ENCODE peak calls at places on chromosomes 11 and 22, in eight cellular contexts. D is transverse colon, L is A549, H is sigmoid colon, E is suprapubic skin, V is ovary, Y is upper lobe of left lung, X is K562. F is an unnamed sample.

GRCh38 chr11:111733009-111733408 is 33.2 kb downstream of the PPP2R1B start:
- DNase-seq in E (peak; percentile 89), V (peak; percentile 66), H (peak; percentile 84), X (no peak), D (no peak), Y (peak; percentile 34), L (no peak), F (no peak)

GRCh38 chr11:114319716-114320328 is 23.6 kb downstream of the NNMT start:
- DNase-seq in E (no peak), H (no peak), D (no peak), Y (peak; percentile 69), X (no peak), L (no peak), V (no peak), F (no peak)

GRCh38 chr11:106202935-106203620 is 125.6 kb downstream of the AASDHPPT start:
- DNase-seq in X (no peak), Y (no peak), V (no peak), L (no peak), H (no peak), E (no peak), D (no peak), F (no peak)

GRCh38 chr11:61098778-61099177 is 3.5 kb upstream of the CD5 start:
- DNase-seq in X (no peak), E (peak; percentile 38), Y (peak; percentile 3), D (no peak), V (no peak), L (no peak), H (no peak), F (no peak)

GRCh38 chr11:80958414-80958813 is 1517.6 kb upstream of the TENM4 start:
- DNase-seq in E (no peak), H (no peak), L (peak; percentile 4), V (no peak), Y (no peak), D (no peak), X (no peak), F (no peak)

GRCh38 chr11:86492370-86493030 is 117.8 kb downstream of the CCDC81 start:
- DNase-seq in D (no peak), V (no peak), X (no peak), Y (no peak), E (no peak), H (no peak), L (no peak), F (no peak)

GRCh38 chr22:38021201-38021600 is 36.0 kb upstream of the PICK1 start:
- DNase-seq in D (no peak), V (no peak), X (no peak), Y (no peak), E (no peak), L (no peak), H (no peak), F (no peak)

GRCh38 chr11:65555693-65556231 is 2.4 kb downstream of the LTBP3 start:
- DNase-seq in H (peak; percentile 78), X (no peak), Y (peak; percentile 48), D (no peak), L (peak; percentile 84), V (no peak), E (peak; percentile 86), F (no peak)

GRCh38 chr22:39994566-39995345 is at the start of gene FAM83F:
- DNase-seq in X (no peak), D (peak; percentile 74), E (no peak), V (peak; percentile 21), Y (peak; percentile 39), H (no peak), L (no peak), F (peak; percentile 73)

GRCh38 chr11:71309181-71309580 is 56.8 kb upstream of the SHANK2 start:
- DNase-seq in H (peak; percentile 21), V (no peak), Y (peak; percentile 8), D (no peak), L (no peak), E (peak; percentile 10), X (no peak), F (peak; percentile 23)

GRCh38 chr22:50436841-50437341 is 37.9 kb downstream of the SBF1 start:
- DNase-seq in H (no peak), V (no peak), Y (no peak), D (no peak), L (no peak), X (no peak), E (no peak), F (no peak)

GRCh38 chr11:108224908-108225786 is 2.3 kb downstream of the ATM start:
- DNase-seq in H (no peak), Y (no peak), D (no peak), L (no peak), X (no peak), E (no peak), V (no peak), F (no peak)

GRCh38 chr22:18954333-18954732 is 18.2 kb upstream of the PRODH start:
- DNase-seq in L (peak; percentile 52), H (peak; percentile 72), X (peak; percentile 77), V (peak; percentile 22), E (peak; percentile 60), D (peak; percentile 57), Y (peak; percentile 73), F (peak; percentile 75)

GRCh38 chr11:12629601-12630313 is 44.5 kb upstream of the TEAD1 start:
- DNase-seq in X (no peak), L (no peak), D (no peak), Y (no peak), V (no peak), H (no peak), E (no peak), F (no peak)

GRCh38 chr11:113314389-113315301 is at the start of gene TTC12:
- DNase-seq in E (peak; percentile 91), L (peak; percentile 84), V (peak; percentile 95), H (peak; percentile 96), Y (peak; percentile 95), X (peak; percentile 95), D (peak; percentile 97), F (peak; percentile 96)

GRCh38 chr22:24681236-24681635 is 78.2 kb downstream of the GGT1 start:
- DNase-seq in H (no peak), Y (no peak), L (no peak), V (no peak), X (no peak), E (no peak), D (no peak), F (no peak)

GRCh38 chr11:96017872-96018271 is 94.0 kb upstream of the MTMR2 start:
- DNase-seq in V (no peak), E (no peak), D (no peak), X (no peak), L (no peak), Y (no peak), H (no peak), F (no peak)

GRCh38 chr11:3854977-3855807 is at the start of gene STIM1:
- DNase-seq in Y (peak; percentile 97), H (peak; percentile 97), X (peak; percentile 94), V (peak; percentile 93), D (peak; percentile 96), E (peak; percentile 98), L (peak; percentile 94), F (peak; percentile 95)
- H3K4me1 ChIP-seq in Y (peaks cover 44% of the 10 kb centered on the region), H (no peaks in the 10 kb centered on the region), X (peaks cover 44% of the 10 kb centered on the region), V (peaks cover 16% of the 10 kb centered on the region), D (peaks cover 29% of the 10 kb centered on the region), E (peaks cover 60% of the 10 kb centered on the region), L (peaks cover 49% of the 10 kb centered on the region), F (peaks cover 53% of the 10 kb centered on the region)

GRCh38 chr11:15843309-15843857 is 513.0 kb downstream of the SOX6 start:
- DNase-seq in X (no peak), L (no peak), V (no peak), E (no peak), H (no peak), D (no peak), Y (no peak), F (peak; percentile 27)

GRCh38 chr11:15845261-15845660 is 511.1 kb downstream of the SOX6 start:
- DNase-seq in D (no peak), Y (no peak), X (no peak), H (no peak), E (no peak), V (no peak), L (no peak), F (no peak)

GRCh38 chr11:15841898-15842297 is 514.4 kb downstream of the SOX6 start:
- DNase-seq in H (no peak), V (no peak), X (no peak), Y (no peak), D (peak; percentile 28), E (no peak), L (no peak), F (no peak)

GRCh38 chr11:15839061-15839460 is 517.3 kb downstream of the SOX6 start:
- DNase-seq in X (no peak), H (no peak), V (no peak), L (no peak), D (no peak), Y (no peak), E (no peak), F (no peak)

GRCh38 chr11:15842345-15842744 is 514.0 kb downstream of the SOX6 start:
- DNase-seq in X (no peak), L (no peak), E (no peak), Y (no peak), D (no peak), H (no peak), V (no peak), F (no peak)
- TF ChIP-seq EP300 in X (no peak), L (no peak), E (no peak), Y (no peak), D (no peak), H (no peak), V (no peak), F (no peak)

GRCh38 chr11:26949846-26950245 is 44.1 kb upstream of the FIBIN start:
- DNase-seq in D (no peak), V (no peak), Y (no peak), X (no peak), L (no peak), H (no peak), E (no peak), F (no peak)
- H3K4me1 ChIP-seq in D (no peaks in the 10 kb centered on the region), V (no peaks in the 10 kb centered on the region), Y (no peaks in the 10 kb centered on the region), X (no peaks in the 10 kb centered on the region), L (no peaks in the 10 kb centered on the region), H (no peaks in the 10 kb centered on the region), E (peaks cover 21% of the 10 kb centered on the region), F (peaks cover 4% of the 10 kb centered on the region)

GRCh38 chr11:46475041-46475925 is 83.7 kb upstream of the CHRM4 start:
- DNase-seq in D (no peak), H (no peak), X (no peak), E (no peak), Y (no peak), V (no peak), L (no peak), F (no peak)
- TF ChIP-seq EP300 in D (no peak), H (no peak), X (no peak), E (no peak), Y (no peak), V (no peak), L (no peak), F (no peak)

GRCh38 chr22:43100223-43100622 is 10.3 kb upstream of the BIK start:
- DNase-seq in V (no peak), H (no peak), E (no peak), L (no peak), Y (no peak), X (peak; percentile 25), D (no peak), F (no peak)

GRCh38 chr22:43096420-43096819 is 7.2 kb upstream of the TTLL1 start:
- DNase-seq in H (no peak), Y (no peak), L (no peak), V (no peak), D (no peak), E (no peak), X (no peak), F (no peak)

GRCh38 chr22:43099095-43099494 is 9.9 kb upstream of the TTLL1 start:
- DNase-seq in X (no peak), H (no peak), E (no peak), L (no peak), V (no peak), Y (no peak), D (no peak), F (no peak)

GRCh38 chr22:43098356-43098755 is 9.2 kb upstream of the TTLL1 start:
- DNase-seq in D (no peak), Y (no peak), X (no peak), V (no peak), H (no peak), E (no peak), L (no peak), F (no peak)

GRCh38 chr22:43101306-43101705 is 9.2 kb upstream of the BIK start:
- DNase-seq in D (no peak), V (peak; percentile 72), Y (no peak), E (no peak), X (peak; percentile 59), L (no peak), H (no peak), F (no peak)
- H3K4me1 ChIP-seq in D (no peaks in the 10 kb centered on the region), V (peaks cover 12% of the 10 kb centered on the region), Y (peaks cover 10% of the 10 kb centered on the region), E (peaks cover 6% of the 10 kb centered on the region), X (peaks cover 25% of the 10 kb centered on the region), L (no peaks in the 10 kb centered on the region), H (no peaks in the 10 kb centered on the region), F (peaks cover 20% of the 10 kb centered on the region)

F was measured in stomach.